ENCODE peak calls at places on chromosomes 13 and 19, in seven cellular contexts. One of them, this sample, is unnamed.

GRCh38 chr13:21546372-21546771 is 57.6 kb downstream of the MICU2 start:
- DNase-seq in neural progenitor cell: no peak
- DNase-seq in iris pigment epithelial cell: peak
- DNase-seq in D341Med: peak
- DNase-seq in astrocyte of the cerebellum: no peak
- DNase-seq in astrocyte of the spinal cord: no peak
- DNase-seq in activated CD4-positive, alpha-beta T cell treated with anti-CD3 and anti-CD28 coated beads, Interleukin-2, amount 50 U/mL, for 48 hours: no peak
- DNase-seq in this sample: no peak

GRCh38 chr19:6374179-6374709 is 1.5 kb downstream of the PSPN start:
- DNase-seq in neural progenitor cell: no peak
- DNase-seq in iris pigment epithelial cell: no peak
- DNase-seq in D341Med: no peak
- DNase-seq in astrocyte of the cerebellum: no peak
- DNase-seq in astrocyte of the spinal cord: no peak
- DNase-seq in activated CD4-positive, alpha-beta T cell treated with anti-CD3 and anti-CD28 coated beads, Interleukin-2, amount 50 U/mL, for 48 hours: no peak
- DNase-seq in this sample: no peak

GRCh38 chr13:73273737-73274136 is 214.9 kb downstream of the KLF5 start:
- DNase-seq in neural progenitor cell: no peak
- DNase-seq in iris pigment epithelial cell: peak
- DNase-seq in D341Med: no peak
- DNase-seq in astrocyte of the cerebellum: peak
- DNase-seq in astrocyte of the spinal cord: peak
- DNase-seq in activated CD4-positive, alpha-beta T cell treated with anti-CD3 and anti-CD28 coated beads, Interleukin-2, amount 50 U/mL, for 48 hours: no peak
- DNase-seq in this sample: peak

GRCh38 chr19:15248648-15249559 is 16.7 kb upstream of the EPHX3 start:
- DNase-seq in neural progenitor cell: no peak
- DNase-seq in iris pigment epithelial cell: peak
- DNase-seq in D341Med: no peak
- DNase-seq in astrocyte of the cerebellum: peak
- DNase-seq in astrocyte of the spinal cord: peak
- DNase-seq in activated CD4-positive, alpha-beta T cell treated with anti-CD3 and anti-CD28 coated beads, Interleukin-2, amount 50 U/mL, for 48 hours: no peak
- DNase-seq in this sample: peak

GRCh38 chr19:49853852-49854849 is 3.2 kb downstream of the PTOV1 start:
- DNase-seq in neural progenitor cell: no peak
- DNase-seq in iris pigment epithelial cell: no peak
- DNase-seq in D341Med: peak
- DNase-seq in astrocyte of the cerebellum: no peak
- DNase-seq in astrocyte of the spinal cord: no peak
- DNase-seq in activated CD4-positive, alpha-beta T cell treated with anti-CD3 and anti-CD28 coated beads, Interleukin-2, amount 50 U/mL, for 48 hours: no peak
- DNase-seq in this sample: no peak

GRCh38 chr13:74891610-74892009 is 590.4 kb downstream of the TBC1D4 start:
- DNase-seq in neural progenitor cell: no peak
- DNase-seq in iris pigment epithelial cell: peak
- DNase-seq in D341Med: no peak
- DNase-seq in astrocyte of the cerebellum: no peak
- DNase-seq in astrocyte of the spinal cord: peak
- DNase-seq in activated CD4-positive, alpha-beta T cell treated with anti-CD3 and anti-CD28 coated beads, Interleukin-2, amount 50 U/mL, for 48 hours: no peak
- DNase-seq in this sample: no peak

GRCh38 chr19:15449620-15450527 is at the start of gene WIZ:
- DNase-seq in neural progenitor cell: peak
- DNase-seq in iris pigment epithelial cell: peak
- DNase-seq in D341Med: peak
- DNase-seq in astrocyte of the cerebellum: no peak
- DNase-seq in astrocyte of the spinal cord: peak
- DNase-seq in activated CD4-positive, alpha-beta T cell treated with anti-CD3 and anti-CD28 coated beads, Interleukin-2, amount 50 U/mL, for 48 hours: peak
- DNase-seq in this sample: no peak

GRCh38 chr19:40623403-40624239 is 22.5 kb downstream of the LTBP4 start:
- DNase-seq in neural progenitor cell: peak
- DNase-seq in iris pigment epithelial cell: no peak
- DNase-seq in D341Med: peak
- DNase-seq in astrocyte of the cerebellum: peak
- DNase-seq in astrocyte of the spinal cord: peak
- DNase-seq in activated CD4-positive, alpha-beta T cell treated with anti-CD3 and anti-CD28 coated beads, Interleukin-2, amount 50 U/mL, for 48 hours: peak
- DNase-seq in this sample: no peak

GRCh38 chr13:111533900-111534645 is 213.6 kb downstream of the TEX29 start:
- DNase-seq in neural progenitor cell: no peak
- DNase-seq in iris pigment epithelial cell: no peak
- DNase-seq in D341Med: no peak
- DNase-seq in astrocyte of the cerebellum: no peak
- DNase-seq in astrocyte of the spinal cord: no peak
- DNase-seq in activated CD4-positive, alpha-beta T cell treated with anti-CD3 and anti-CD28 coated beads, Interleukin-2, amount 50 U/mL, for 48 hours: no peak
- DNase-seq in this sample: no peak

GRCh38 chr19:34317311-34317927 is 47.6 kb upstream of the GPI start:
- DNase-seq in neural progenitor cell: no peak
- DNase-seq in iris pigment epithelial cell: peak
- DNase-seq in D341Med: no peak
- DNase-seq in astrocyte of the cerebellum: no peak
- DNase-seq in astrocyte of the spinal cord: no peak
- DNase-seq in activated CD4-positive, alpha-beta T cell treated with anti-CD3 and anti-CD28 coated beads, Interleukin-2, amount 50 U/mL, for 48 hours: no peak
- DNase-seq in this sample: no peak

GRCh38 chr13:110340812-110341444 is 33.8 kb downstream of the COL4A2 start:
- DNase-seq in neural progenitor cell: no peak
- DNase-seq in iris pigment epithelial cell: peak
- DNase-seq in D341Med: no peak
- DNase-seq in astrocyte of the cerebellum: no peak
- DNase-seq in astrocyte of the spinal cord: peak
- DNase-seq in activated CD4-positive, alpha-beta T cell treated with anti-CD3 and anti-CD28 coated beads, Interleukin-2, amount 50 U/mL, for 48 hours: peak
- DNase-seq in this sample: no peak

GRCh38 chr19:39512964-39513363 is 2.0 kb upstream of the SELENOV start:
- DNase-seq in neural progenitor cell: no peak
- DNase-seq in iris pigment epithelial cell: no peak
- DNase-seq in D341Med: no peak
- DNase-seq in astrocyte of the cerebellum: no peak
- DNase-seq in astrocyte of the spinal cord: no peak
- DNase-seq in activated CD4-positive, alpha-beta T cell treated with anti-CD3 and anti-CD28 coated beads, Interleukin-2, amount 50 U/mL, for 48 hours: no peak
- DNase-seq in this sample: no peak

GRCh38 chr19:49987159-49987698 is 26.3 kb upstream of the SIGLEC11 start:
- DNase-seq in neural progenitor cell: peak
- DNase-seq in iris pigment epithelial cell: peak
- DNase-seq in D341Med: no peak
- DNase-seq in astrocyte of the cerebellum: peak
- DNase-seq in astrocyte of the spinal cord: peak
- DNase-seq in activated CD4-positive, alpha-beta T cell treated with anti-CD3 and anti-CD28 coated beads, Interleukin-2, amount 50 U/mL, for 48 hours: peak
- DNase-seq in this sample: peak

GRCh38 chr19:35592226-35592625 is 6.3 kb downstream of the PMIS2 start:
- DNase-seq in neural progenitor cell: peak
- DNase-seq in iris pigment epithelial cell: peak
- DNase-seq in D341Med: peak
- DNase-seq in astrocyte of the cerebellum: no peak
- DNase-seq in astrocyte of the spinal cord: no peak
- DNase-seq in activated CD4-positive, alpha-beta T cell treated with anti-CD3 and anti-CD28 coated beads, Interleukin-2, amount 50 U/mL, for 48 hours: peak
- DNase-seq in this sample: peak

This sample was measured in retinal pigment epithelial cell.